ENCODE peak calls at places on chromosomes 16 and 17, in five cellular contexts. S is uterus, A is epithelial cell of proximal tubule, X is GM12864, T is activated B cell treated with CpG ODN at 0.5 μM for 24 hours. R is an unnamed sample.

GRCh38 chr16:90057738-90058173 is 19.4 kb downstream of the PRDM7 start:
- DNase-seq in X (peak), A (no peak), S (no peak), T (no peak), R (no peak)

GRCh38 chr17:30352247-30352814 is 18.5 kb upstream of the TMIGD1 start:
- DNase-seq in S (no peak), A (no peak), T (no peak), X (no peak), R (peak)

GRCh38 chr16:25988882-25989281 is 297.1 kb downstream of the HS3ST4 start:
- DNase-seq in A (no peak), S (no peak), X (no peak), T (no peak), R (no peak)

GRCh38 chr16:87062569-87063442 is 254.4 kb downstream of the C16orf95 start:
- DNase-seq in A (peak), T (no peak), S (no peak), X (no peak), R (no peak)

GRCh38 chr16:67542464-67542863 is 13.8 kb downstream of the RIPOR1 start:
- DNase-seq in T (peak), S (peak), A (no peak), X (no peak), R (no peak)

GRCh38 chr16:7246578-7246977 is 86.1 kb upstream of the RBFOX1 start:
- DNase-seq in X (no peak), S (no peak), A (no peak), T (no peak), R (no peak)

GRCh38 chr17:39404542-39405378 is 3.3 kb upstream of the FBXL20 start:
- DNase-seq in X (no peak), S (no peak), A (peak), T (no peak), R (no peak)

GRCh38 chr17:54982399-54982798 is 13.8 kb downstream of the STXBP4 start:
- DNase-seq in S (peak), X (no peak), A (no peak), T (no peak), R (no peak)

GRCh38 chr17:81552244-81553017 is at the start of gene FAAP100:
- DNase-seq in T (peak), X (peak), S (peak), A (no peak), R (peak)

GRCh38 chr17:32126746-32127145 is 15.6 kb upstream of the RHOT1 start:
- DNase-seq in A (no peak), X (no peak), T (no peak), S (no peak), R (no peak)

GRCh38 chr17:47975815-47976190 is 4.9 kb downstream of the CDK5RAP3 start:
- DNase-seq in X (no peak), A (no peak), T (no peak), S (no peak), R (no peak)

GRCh38 chr17:47970725-47971511 is at the start of gene CDK5RAP3:
- DNase-seq in T (peak), X (peak), S (peak), A (peak), R (peak)

GRCh38 chr17:47973541-47973940 is 2.6 kb downstream of the CDK5RAP3 start:
- DNase-seq in S (no peak), X (no peak), T (no peak), A (no peak), R (no peak)

GRCh38 chr17:47978324-47978723 is 7.4 kb downstream of the CDK5RAP3 start:
- DNase-seq in S (peak), X (no peak), T (peak), A (no peak), R (peak)

GRCh38 chr17:47975189-47975814 is 4.4 kb downstream of the CDK5RAP3 start:
- DNase-seq in S (no peak), A (no peak), X (no peak), T (no peak), R (no peak)
- TF ChIP-seq CTCF in S (no peak), A (peak), X (no peak), T (no peak), R (no peak)

GRCh38 chr16:85566502-85567100 is 46.5 kb upstream of the GSE1 start:
- DNase-seq in T (no peak), S (no peak), X (no peak), A (no peak), R (no peak)
- TF ChIP-seq CTCF in T (no peak), S (no peak), X (no peak), A (no peak), R (no peak)

GRCh38 chr16:13181432-13181831 is 280.0 kb downstream of the SHISA9 start:
- DNase-seq in X (no peak), T (no peak), S (no peak), A (no peak), R (no peak)

GRCh38 chr16:13189250-13189649 is 287.9 kb downstream of the SHISA9 start:
- DNase-seq in T (no peak), X (no peak), A (no peak), S (no peak), R (no peak)

DNA sequence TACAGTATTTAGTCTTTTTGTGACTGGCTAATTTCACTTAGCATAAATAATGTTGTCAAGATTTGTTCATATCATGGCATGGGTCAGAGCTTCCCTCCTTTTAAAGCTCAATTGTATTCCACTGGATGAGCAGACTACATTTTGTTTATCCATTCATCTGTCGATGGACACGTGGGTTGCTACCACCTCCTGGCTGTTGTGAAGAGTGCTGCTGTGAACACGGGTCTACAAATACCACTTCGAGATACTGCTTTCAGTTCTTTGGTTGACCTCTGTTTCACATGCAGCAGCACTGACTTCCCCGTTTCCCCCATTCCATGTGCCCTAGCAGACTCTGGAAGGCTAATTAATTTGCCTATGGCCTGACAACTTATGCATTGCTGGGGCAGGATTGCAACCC is 285.4 kb downstream of the SHISA9 start:
- DNase-seq in X (no peak), S (no peak), A (no peak), T (no peak), R (no peak)
- TF ChIP-seq CTCF in X (no peak), S (no peak), A (peak), T (no peak), R (no peak)

GRCh38 chr17:21090889-21091618 is 35.7 kb upstream of the DHRS7B start:
- DNase-seq in S (no peak), A (no peak), T (no peak), X (no peak), R (no peak)
- TF ChIP-seq CTCF in S (no peak), A (no peak), T (no peak), X (no peak), R (no peak)

GRCh38 chr17:57949649-57950048 is 5.6 kb downstream of the CUEDC1 start:
- DNase-seq in T (no peak), A (no peak), S (no peak), X (no peak), R (no peak)

GRCh38 chr17:57947369-57947768 is 7.8 kb downstream of the CUEDC1 start:
- DNase-seq in T (no peak), S (no peak), A (no peak), X (no peak), R (no peak)

GRCh38 chr17:57946798-57947358 is 8.3 kb downstream of the CUEDC1 start:
- DNase-seq in S (peak), T (peak), A (no peak), X (peak), R (peak)

GRCh38 chr17:57948169-57948554 is 7.0 kb downstream of the CUEDC1 start:
- DNase-seq in S (peak), T (no peak), X (no peak), A (no peak), R (no peak)

DNA sequence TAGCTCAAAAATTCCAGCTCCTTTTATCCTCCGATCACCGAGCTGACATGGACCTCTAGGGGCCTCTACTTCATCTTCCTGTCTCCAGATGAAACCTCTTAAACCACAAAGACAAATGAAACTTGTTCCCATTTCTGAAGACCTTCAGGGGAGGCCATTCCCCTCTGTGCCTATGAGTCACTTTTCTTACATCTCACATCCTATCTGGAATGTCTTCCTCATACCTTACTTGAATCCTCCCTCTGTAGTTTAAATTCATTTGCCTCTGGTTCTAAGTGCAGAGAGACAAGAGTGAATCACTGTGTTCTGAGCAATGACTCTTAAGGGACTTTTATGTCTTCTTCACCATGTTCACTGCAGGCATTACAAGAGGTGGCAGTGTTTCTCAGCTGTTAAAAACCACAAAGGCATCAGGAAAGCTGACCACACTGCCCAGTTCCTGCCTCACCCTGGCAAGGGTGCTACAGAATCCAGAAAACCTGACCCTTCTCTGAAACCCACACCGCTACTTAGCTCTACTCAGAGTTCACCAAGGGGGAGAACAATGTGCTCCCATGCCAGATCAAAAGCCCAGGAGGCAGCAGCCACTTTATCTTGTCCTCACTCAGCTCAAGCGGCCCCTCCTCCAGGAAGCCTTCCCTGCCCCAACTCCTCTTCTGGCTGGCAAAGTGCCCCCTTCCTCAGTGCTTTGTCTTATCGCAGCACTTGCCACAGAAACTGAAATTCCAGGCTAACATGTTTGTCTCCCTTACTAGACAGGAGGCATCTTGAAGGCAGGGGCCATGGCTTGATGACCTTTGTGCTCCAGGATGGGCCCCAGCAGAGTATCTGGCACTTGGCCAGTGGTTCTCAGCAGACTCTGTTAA is 6.4 kb downstream of the CUEDC1 start:
- DNase-seq in T (no peak), A (peak), X (no peak), S (peak), R (peak)
- TF ChIP-seq CTCF in T (no peak), A (peak), X (no peak), S (no peak), R (no peak)